ENCODE peak calls at places on chromosomes 11 and 22, in six cellular contexts. C is sigmoid colon, Q is IMR-90, F is body of pancreas, K is upper lobe of left lung, B is stomach. H is an unnamed sample.

GRCh38 chr11:65782816-65783228 is 2.0 kb upstream of the AP5B1 start:
- DNase-seq in C (peak), Q (no peak), F (no peak), K (peak), B (no peak), H (no peak)

GRCh38 chr22:50082961-50083461 is 2.2 kb downstream of the MLC1 start:
- DNase-seq in C (no peak), Q (no peak), F (no peak), K (no peak), B (no peak), H (no peak)

GRCh38 chr11:111081021-111081511 is 164.5 kb upstream of the POU2AF2 start:
- DNase-seq in C (no peak), Q (peak), F (no peak), K (no peak), B (no peak), H (no peak)

GRCh38 chr11:115784796-115785521 is 280.7 kb upstream of the CADM1 start:
- DNase-seq in C (no peak), Q (no peak), F (peak), K (no peak), B (peak), H (no peak)

GRCh38 chr22:21971858-21972275 is 10.7 kb downstream of the TOP3B start:
- DNase-seq in C (no peak), Q (no peak), F (no peak), K (no peak), B (no peak), H (no peak)

GRCh38 chr11:99683933-99684332 is 663.2 kb downstream of the CNTN5 start:
- DNase-seq in C (no peak), Q (no peak), F (no peak), K (no peak), B (no peak), H (no peak)

GRCh38 chr22:17191163-17191562 is 28.1 kb downstream of the ADA2 start:
- DNase-seq in C (no peak), Q (peak), F (no peak), K (no peak), B (no peak), H (no peak)

GRCh38 chr22:23243006-23243573 is 62.8 kb downstream of the BCR start:
- DNase-seq in C (no peak), Q (no peak), F (no peak), K (no peak), B (no peak), H (no peak)

GRCh38 chr11:101862410-101863233 is 52.2 kb upstream of the CEP126 start:
- DNase-seq in C (no peak), Q (peak), F (no peak), K (no peak), B (no peak), H (no peak)

GRCh38 chr22:40982482-40983385 is 31.6 kb downstream of the RBX1 start:
- DNase-seq in C (no peak), Q (no peak), F (no peak), K (peak), B (no peak), H (no peak)

GRCh38 chr11:122375687-122376399 is 259.8 kb upstream of the BLID start:
- DNase-seq in C (no peak), Q (peak), F (no peak), K (no peak), B (no peak), H (no peak)

GRCh38 chr11:116366451-116366850 is 406.3 kb downstream of the BUD13 start:
- DNase-seq in C (no peak), Q (no peak), F (no peak), K (no peak), B (no peak), H (no peak)

GRCh38 chr11:94507485-94507884 is 4.8 kb upstream of the C11orf97 start:
- DNase-seq in C (no peak), Q (no peak), F (no peak), K (no peak), B (no peak), H (no peak)

DNA sequence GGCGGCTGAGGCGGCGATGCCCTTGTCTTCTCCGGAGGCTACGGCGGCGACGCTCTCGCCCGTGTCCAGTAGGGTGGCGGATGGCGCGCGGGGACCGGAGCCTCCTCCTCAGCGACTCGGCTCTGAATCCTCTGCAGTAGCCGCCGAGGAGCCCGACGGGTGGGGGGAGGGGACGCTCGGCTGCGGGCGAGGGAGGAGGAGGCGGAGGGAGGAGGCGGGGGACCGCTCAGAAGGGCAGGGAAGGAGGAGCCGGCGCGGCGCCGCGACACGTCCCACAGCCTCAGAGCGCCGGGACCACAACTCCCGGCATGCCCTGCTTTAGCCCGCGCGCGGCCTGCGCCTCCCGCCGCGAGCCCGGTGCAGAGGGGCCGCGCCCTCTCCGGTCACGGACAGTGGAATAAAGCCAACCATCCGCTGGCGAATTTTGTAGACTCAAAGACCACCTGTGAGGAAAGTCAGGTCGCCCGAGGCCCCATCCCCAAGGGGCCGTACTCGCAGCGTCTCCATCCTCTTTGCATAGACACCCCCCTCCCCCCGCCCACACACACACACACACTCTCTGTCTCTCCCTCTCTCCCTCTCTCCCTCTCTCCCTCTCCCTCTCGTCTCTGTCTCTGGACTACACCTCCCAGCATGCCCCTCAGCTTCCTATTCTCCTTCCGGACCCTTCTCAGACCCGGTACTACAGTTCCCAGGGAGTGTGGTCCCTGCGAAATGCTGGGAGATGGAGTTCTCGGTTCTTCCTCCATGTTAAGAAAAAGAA is at the start of gene FAM168A:
- DNase-seq in C (peak), Q (peak), F (peak), K (peak), B (peak), H (peak)
- TF ChIP-seq POLR2A in C (peak), Q (no peak), F (peak), K (peak), B (no peak), H (peak)

GRCh38 chr11:60377737-60378136 is 595 bp upstream of the MS4A7 start:
- DNase-seq in C (peak), Q (no peak), F (peak), K (no peak), B (no peak), H (no peak)
- TF ChIP-seq POLR2A in C (no peak), Q (no peak), F (no peak), K (no peak), B (no peak), H (no peak)

GRCh38 chr11:56271092-56271491 is 2.9 kb upstream of the OR5T1 start:
- DNase-seq in C (no peak), Q (no peak), F (no peak), K (no peak), B (no peak), H (no peak)
- TF ChIP-seq POLR2A in C (no peak), Q (no peak), F (no peak), K (no peak), B (no peak), H (no peak)

GRCh38 chr11:623349-623869 is 1.3 kb downstream of the CDHR5 start:
- DNase-seq in C (no peak), Q (no peak), F (peak), K (no peak), B (no peak), H (no peak)

GRCh38 chr11:619625-620050 is 3.9 kb upstream of the IRF7 start:
- DNase-seq in C (peak), Q (no peak), F (no peak), K (peak), B (no peak), H (no peak)

GRCh38 chr11:620201-620600 is 4.5 kb upstream of the IRF7 start:
- DNase-seq in C (no peak), Q (no peak), F (no peak), K (peak), B (no peak), H (no peak)

GRCh38 chr11:620935-621814 is 3.6 kb downstream of the CDHR5 start:
- DNase-seq in C (peak), Q (no peak), F (no peak), K (peak), B (no peak), H (no peak)

GRCh38 chr11:621838-622237 is 2.9 kb downstream of the CDHR5 start:
- DNase-seq in C (no peak), Q (no peak), F (no peak), K (no peak), B (no peak), H (no peak)
- TF ChIP-seq POLR2A in C (no peak), Q (no peak), F (no peak), K (no peak), B (no peak), H (no peak)

GRCh38 chr22:20153945-20154344 is 3.1 kb upstream of the CCDC188 start:
- DNase-seq in C (no peak), Q (peak), F (no peak), K (peak), B (no peak), H (no peak)
- TF ChIP-seq POLR2A in C (no peak), Q (no peak), F (no peak), K (no peak), B (no peak), H (no peak)

GRCh38 chr11:85682330-85683305 is 3.4 kb downstream of the CCDC89 start:
- DNase-seq in C (peak), Q (peak), F (peak), K (peak), B (peak), H (peak)
- TF ChIP-seq POLR2A in C (no peak), Q (no peak), F (peak), K (no peak), B (no peak), H (peak)

GRCh38 chr11:70204466-70204799 is 1.3 kb downstream of the FADD start:
- DNase-seq in C (no peak), Q (no peak), F (no peak), K (no peak), B (no peak), H (peak)

GRCh38 chr11:70205049-70205725 is 2.1 kb downstream of the FADD start:
- DNase-seq in C (no peak), Q (peak), F (no peak), K (no peak), B (no peak), H (no peak)

GRCh38 chr11:70201876-70202861 is 927 bp upstream of the FADD start:
- DNase-seq in C (no peak), Q (no peak), F (no peak), K (no peak), B (no peak), H (peak)

GRCh38 chr11:70202898-70203748 is at the start of gene FADD:
- DNase-seq in C (peak), Q (peak), F (peak), K (peak), B (peak), H (peak)

DNA sequence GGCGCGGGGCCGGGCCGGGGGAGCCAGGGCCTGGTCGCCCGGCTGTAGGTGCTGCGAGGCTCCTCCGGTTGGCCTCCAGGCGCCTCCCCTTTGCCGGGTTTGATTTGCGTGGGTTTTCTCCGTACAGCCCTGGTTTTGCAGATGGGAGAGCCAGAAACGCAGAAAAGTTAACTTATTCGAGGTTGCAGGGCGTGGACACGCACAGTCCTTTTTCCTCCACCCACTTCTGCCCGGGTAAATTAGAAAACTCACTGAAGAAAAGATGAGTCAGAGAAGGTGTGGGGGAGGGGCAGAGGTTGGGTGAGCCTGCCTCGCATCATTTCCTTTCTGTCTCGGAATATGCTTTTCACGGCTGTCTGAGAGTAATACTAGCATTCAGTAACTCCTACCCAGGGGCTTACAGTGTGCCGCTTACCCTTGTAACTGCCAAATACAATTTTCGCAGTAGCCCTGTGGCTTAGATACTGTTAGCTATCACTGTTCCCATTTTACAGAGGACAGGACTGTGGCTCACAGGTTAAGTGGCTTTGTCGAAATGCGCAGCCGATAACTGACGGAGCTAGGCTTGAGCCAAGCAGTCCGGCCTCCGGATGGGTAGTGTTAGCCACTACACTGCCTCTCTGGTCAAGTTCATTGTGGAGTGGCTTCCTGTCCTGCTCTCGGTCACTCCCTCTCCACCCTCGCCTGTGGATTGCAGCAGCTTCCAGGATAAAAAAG is 811 bp downstream of the FADD start:
- DNase-seq in C (peak), Q (peak), F (peak), K (no peak), B (peak), H (peak)
- TF ChIP-seq POLR2A in C (no peak), Q (peak), F (peak), K (no peak), B (no peak), H (no peak)

DNA sequence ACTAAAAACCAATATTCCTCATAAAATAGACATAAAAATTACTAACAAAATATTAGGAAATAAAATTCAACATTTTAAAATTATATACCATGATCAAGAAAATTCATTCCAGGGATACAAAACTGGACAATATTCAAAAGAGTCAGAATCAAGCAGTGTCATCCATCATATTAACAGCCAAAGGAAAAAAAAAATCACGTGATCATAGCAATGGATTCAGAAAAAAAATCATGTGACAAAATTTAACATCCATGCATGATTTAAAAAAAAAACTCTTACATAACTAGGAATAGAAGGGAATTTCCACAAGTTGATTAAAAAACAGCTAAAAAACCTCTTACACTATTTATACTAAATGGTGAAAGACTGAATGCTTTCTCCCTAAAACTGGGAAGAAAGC is 95.3 kb upstream of the USP47 start:
- DNase-seq in C (no peak), Q (no peak), F (no peak), K (no peak), B (no peak), H (no peak)
- TF ChIP-seq POLR2A in C (no peak), Q (no peak), F (no peak), K (no peak), B (no peak), H (no peak)

GRCh38 chr22:20033045-20033706 is 12.3 kb downstream of the TANGO2 start:
- DNase-seq in C (no peak), Q (no peak), F (peak), K (no peak), B (peak), H (no peak)

GRCh38 chr22:20034143-20034542 is 13.2 kb downstream of the TANGO2 start:
- DNase-seq in C (no peak), Q (no peak), F (no peak), K (no peak), B (no peak), H (no peak)

GRCh38 chr22:20032407-20032991 is 11.6 kb downstream of the TANGO2 start:
- DNase-seq in C (no peak), Q (no peak), F (peak), K (no peak), B (peak), H (no peak)

GRCh38 chr22:20029550-20030225 is 8.8 kb downstream of the TANGO2 start:
- DNase-seq in C (no peak), Q (no peak), F (no peak), K (no peak), B (no peak), H (no peak)

DNA sequence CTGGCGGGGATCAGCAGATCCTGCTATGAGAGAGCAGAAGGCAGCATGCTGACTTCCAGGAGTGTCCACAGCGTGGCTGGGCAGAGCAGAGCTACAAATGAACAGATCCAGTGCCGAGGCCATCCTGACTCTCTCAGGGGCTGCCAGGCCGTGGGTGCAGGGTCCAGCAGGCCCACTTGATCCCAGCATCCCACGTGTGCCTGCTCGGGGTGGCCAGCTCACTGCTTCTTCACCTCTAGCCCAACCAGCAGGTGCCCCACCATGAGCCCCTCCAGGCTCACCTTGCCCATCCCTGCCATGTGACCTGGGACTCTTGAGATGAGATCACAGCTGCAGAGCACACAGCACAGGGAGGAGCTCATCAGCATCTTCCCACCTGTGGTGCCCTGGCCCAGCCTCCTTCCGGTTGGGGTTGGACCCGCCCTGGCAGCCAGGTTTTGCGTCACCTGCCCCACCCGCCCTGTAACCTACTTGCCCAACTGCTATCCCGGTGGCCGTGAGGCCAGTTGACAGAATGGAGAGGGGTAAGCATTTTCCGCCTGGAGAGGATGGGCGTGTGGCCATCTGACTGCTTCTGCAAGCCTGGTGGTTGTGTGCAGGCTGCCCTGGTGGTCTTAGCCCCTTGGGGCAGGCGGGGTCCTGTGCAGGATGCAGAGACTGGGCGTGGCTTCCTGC is 11.0 kb downstream of the TANGO2 start:
- DNase-seq in C (peak), Q (no peak), F (no peak), K (no peak), B (peak), H (no peak)
- TF ChIP-seq POLR2A in C (no peak), Q (no peak), F (no peak), K (no peak), B (no peak), H (peak)

GRCh38 chr22:46085831-46086576 is 64.3 kb upstream of the PPARA start:
- DNase-seq in C (peak), Q (no peak), F (peak), K (peak), B (peak), H (no peak)

GRCh38 chr22:46086577-46087335 is 63.6 kb upstream of the PPARA start:
- DNase-seq in C (peak), Q (peak), F (peak), K (peak), B (peak), H (no peak)

GRCh38 chr22:46084376-46084775 is 66.0 kb upstream of the PPARA start:
- DNase-seq in C (no peak), Q (no peak), F (no peak), K (peak), B (no peak), H (no peak)

GRCh38 chr22:46083383-46084350 is 66.7 kb upstream of the PPARA start:
- DNase-seq in C (peak), Q (no peak), F (peak), K (peak), B (peak), H (no peak)

GRCh38 chr22:46084943-46085830 is 65.1 kb upstream of the PPARA start:
- DNase-seq in C (peak), Q (no peak), F (peak), K (peak), B (peak), H (no peak)
- TF ChIP-seq POLR2A in C (no peak), Q (no peak), F (peak), K (peak), B (no peak), H (no peak)